ENCODE peak calls at places on chromosomes 11 and 22, in ten cellular contexts. C is A549, U is B cell, H is A673, W is colonic mucosa, V is cardiac muscle cell, I is fibroblast of the aortic adventitia, L is pancreas, Z is right lobe of liver, A is HFFc6. N is an unnamed sample.

GRCh38 chr11:65224939-65225283 is 36.9 kb upstream of the POLA2 start:
- DNase-seq in C (peak; percentile 50), I (peak; percentile 70), A (peak; percentile 61), L (no peak), U (no peak), V (no peak), H (peak; percentile 35), W (no peak), Z (no peak), N (peak; percentile 27)

GRCh38 chr11:43269229-43269928 is 42.4 kb upstream of the API5 start:
- DNase-seq in U (no peak), I (no peak), V (no peak), L (no peak), A (no peak), Z (no peak), H (peak; percentile 79), C (no peak), W (no peak), N (no peak)

GRCh38 chr22:39674536-39674935 is 104.0 kb downstream of the CACNA1I start:
- DNase-seq in W (no peak), L (no peak), U (no peak), H (peak; percentile 36), V (no peak), I (no peak), C (no peak), Z (no peak), A (no peak), N (peak; percentile 62)

GRCh38 chr22:44127353-44127752 is 53.4 kb upstream of the PARVG start:
- DNase-seq in V (no peak), I (peak; percentile 70), L (no peak), C (no peak), Z (no peak), W (no peak), U (no peak), H (no peak), A (no peak), N (no peak)

GRCh38 chr11:62153087-62153395 is 29.2 kb downstream of the INCENP start:
- DNase-seq in U (no peak), W (no peak), H (no peak), L (no peak), Z (no peak), V (no peak), I (peak; percentile 44), A (no peak), C (no peak), N (no peak)

GRCh38 chr11:76830639-76831312 is 29.9 kb upstream of the ACER3 start:
- DNase-seq in A (peak; percentile 51), V (no peak), I (peak; percentile 94), L (peak; percentile 36), W (peak; percentile 26), H (peak; percentile 66), Z (no peak), C (no peak), U (no peak), N (no peak)

GRCh38 chr11:31763296-31763695 is 47.8 kb downstream of the PAX6 start:
- DNase-seq in C (no peak), W (no peak), Z (no peak), V (no peak), L (no peak), A (no peak), H (peak; percentile 77), U (no peak), I (no peak), N (no peak)

GRCh38 chr22:44595841-44596341 is 97.9 kb upstream of the RTL6 start:
- DNase-seq in L (peak; percentile 22), I (peak; percentile 37), U (no peak), A (no peak), Z (no peak), C (no peak), H (peak; percentile 33), V (no peak), W (no peak), N (no peak)

GRCh38 chr22:26573026-26573662 is 16.8 kb downstream of the TPST2 start:
- DNase-seq in U (no peak), A (no peak), C (no peak), V (no peak), H (peak; percentile 12), I (peak; percentile 32), L (no peak), W (no peak), Z (peak; percentile 74), N (no peak)

GRCh38 chr11:3986301-3986700 is 108.3 kb upstream of the RRM1 start:
- DNase-seq in C (no peak), A (no peak), W (no peak), U (no peak), L (no peak), I (no peak), H (no peak), V (no peak), Z (no peak), N (no peak)

GRCh38 chr11:3982431-3982830 is 112.2 kb upstream of the RRM1 start:
- DNase-seq in C (no peak), I (no peak), A (peak; percentile 40), L (no peak), V (no peak), H (no peak), W (no peak), U (no peak), Z (no peak), N (no peak)

GRCh38 chr11:3983101-3983500 is 111.5 kb upstream of the RRM1 start:
- DNase-seq in W (no peak), A (no peak), L (no peak), V (no peak), C (no peak), H (no peak), U (no peak), Z (no peak), I (no peak), N (no peak)

GRCh38 chr11:3981084-3981633 is 113.4 kb upstream of the RRM1 start:
- DNase-seq in I (no peak), V (no peak), U (no peak), A (no peak), W (no peak), H (no peak), Z (no peak), C (no peak), L (no peak), N (no peak)

DNA sequence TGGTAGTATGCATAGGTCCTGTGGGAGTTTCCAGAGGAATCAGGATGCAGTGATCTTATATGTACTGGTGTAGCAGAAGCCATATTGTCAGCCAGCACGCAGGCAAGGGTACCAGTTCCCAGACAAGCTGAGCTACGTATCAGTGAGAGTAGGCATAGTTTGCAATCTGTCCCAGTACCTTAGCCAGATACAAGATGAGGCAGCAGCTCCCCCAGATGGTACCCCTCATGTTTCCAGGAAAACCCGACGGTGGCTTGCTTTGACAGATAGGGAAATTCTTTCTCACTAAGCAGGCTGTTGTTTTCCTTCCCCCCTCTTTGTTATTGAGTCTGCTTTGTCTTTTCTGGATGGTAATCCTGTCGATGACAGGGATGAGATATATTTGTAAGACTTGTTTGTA is 109.7 kb upstream of the RRM1 start:
- DNase-seq in U (peak; percentile 43), Z (no peak), W (no peak), V (peak; percentile 20), H (no peak), A (no peak), L (no peak), C (no peak), I (no peak), N (no peak)
- TF ChIP-seq CTCF in U (peak; percentile 48), Z (no peak), W (no peak), V (peak; percentile 20), H (peak; percentile 24), A (no peak), L (no peak), C (no peak), I (no peak), N (no peak)

DNA sequence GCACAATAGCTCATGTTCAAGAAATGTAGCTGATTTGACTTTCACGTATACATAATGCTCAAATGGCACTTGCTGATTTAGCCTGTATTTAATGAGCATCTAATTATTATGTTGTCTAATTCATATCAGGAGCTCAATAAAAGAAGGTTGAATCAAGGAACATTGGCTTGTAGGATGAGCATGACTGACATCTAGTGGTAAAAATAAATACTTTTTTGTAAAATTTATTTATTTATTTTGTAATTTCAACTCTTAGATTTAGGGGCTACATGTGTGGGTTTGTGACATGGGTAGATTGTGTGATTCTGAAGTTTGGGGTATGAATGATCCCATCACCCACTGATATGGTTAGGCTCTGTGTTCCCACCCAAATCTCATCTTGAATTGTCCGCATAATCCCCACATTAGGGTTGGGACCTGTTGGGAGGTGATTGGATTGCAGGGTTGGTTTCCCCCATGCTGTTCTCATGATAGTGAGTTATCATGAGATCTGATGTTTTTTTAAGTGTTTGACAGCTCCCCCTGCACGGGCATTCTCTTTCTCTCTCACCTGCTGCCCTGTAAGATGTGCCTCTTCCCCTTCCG is 1.7 kb upstream of the OR52E5 start:
- DNase-seq in L (no peak), W (no peak), Z (no peak), U (no peak), I (peak; percentile 33), H (peak; percentile 6), V (no peak), A (no peak), C (peak; percentile 10), N (no peak)
- TF ChIP-seq CTCF in L (peak; percentile 14), W (no peak), Z (peak; percentile 45), U (peak; percentile 72), I (peak; percentile 49), H (peak; percentile 49), V (peak; percentile 39), A (peak; percentile 79), C (peak; percentile 55), N (no peak)

DNA sequence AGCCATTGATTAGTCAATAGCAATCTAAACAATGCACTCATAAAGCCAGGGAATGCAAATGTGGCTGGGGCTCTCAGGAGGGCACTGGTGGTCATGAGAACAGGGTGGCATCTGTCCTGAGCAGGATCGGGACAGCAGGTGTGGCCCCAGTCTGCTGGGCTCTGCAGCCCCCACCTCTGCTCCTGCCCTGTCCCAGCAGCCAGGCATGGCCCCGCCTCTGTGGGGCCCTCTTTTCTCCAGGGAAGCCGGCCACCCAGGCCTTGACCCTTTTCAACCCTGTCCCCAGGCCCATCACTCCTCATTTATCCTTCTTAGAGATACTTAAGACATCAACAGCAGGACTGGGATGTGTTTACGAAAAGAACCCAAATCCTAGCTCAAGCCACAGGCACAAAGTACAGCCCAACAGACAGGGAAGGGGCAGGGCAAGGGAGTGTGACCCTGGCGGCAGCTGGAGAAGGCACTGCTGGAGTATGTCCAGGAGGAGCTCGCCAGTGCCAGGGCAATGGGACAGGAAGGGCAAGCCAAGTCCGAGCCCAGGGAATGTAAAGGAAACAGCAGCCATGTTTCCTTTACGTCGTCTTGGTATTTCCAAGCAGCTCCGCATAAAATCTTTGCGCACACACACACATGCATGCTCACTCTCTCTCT is 59.9 kb downstream of the DGCR2 start:
- DNase-seq in V (no peak), H (no peak), I (no peak), C (no peak), W (no peak), Z (no peak), L (peak; percentile 53), A (no peak), U (no peak), N (no peak)
- TF ChIP-seq CTCF in V (no peak), H (no peak), I (no peak), C (no peak), W (no peak), Z (no peak), L (no peak), A (no peak), U (no peak), N (no peak)

DNA sequence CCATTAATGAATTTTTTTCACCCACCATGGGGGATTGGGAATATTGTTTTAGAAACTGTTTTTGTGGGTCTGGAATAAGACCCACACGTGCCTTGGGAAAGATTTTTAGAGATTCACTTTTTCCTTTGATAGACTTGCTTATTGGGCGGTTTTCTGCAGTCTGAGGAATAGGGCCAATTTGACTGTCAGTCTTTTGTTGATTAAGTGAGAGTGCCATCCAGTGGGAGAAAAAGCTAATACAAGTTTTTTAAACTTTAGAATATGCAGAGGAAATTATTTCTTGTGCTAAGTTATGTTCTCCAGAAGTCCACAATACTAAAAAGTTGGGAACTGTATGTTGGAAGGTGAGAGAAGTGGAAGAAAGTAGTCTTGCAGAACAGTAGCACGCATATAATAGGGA is 56.1 kb downstream of the PRMT3 start:
- DNase-seq in H (peak; percentile 49), U (no peak), W (no peak), A (peak; percentile 42), I (peak; percentile 35), L (no peak), C (peak; percentile 38), Z (no peak), V (peak; percentile 12), N (no peak)
- TF ChIP-seq CTCF in H (peak; percentile 58), U (no peak), W (no peak), A (peak; percentile 68), I (peak; percentile 31), L (no peak), C (peak; percentile 41), Z (no peak), V (peak; percentile 43), N (no peak)